ENCODE peak calls at places on chromosomes 4 and X, in seven cellular contexts. X is Calu3, B is OCI-M1, U is EL, Y is WTC11, O is NCI-H446 treated with DMSO at 0.1 percent for 48 hours, T is anterior cingulate cortex. A is an unnamed sample.

GRCh38 chr4:142383800-142384470 is 462.2 kb downstream of the INPP4B start:
- DNase-seq in U (no peak), T (no peak), O (no peak), Y (no peak), B (no peak), X (no peak), A (peak)

GRCh38 chrX:20515841-20516461 is 249.2 kb upstream of the RPS6KA3 start:
- DNase-seq in T (no peak), B (peak), Y (no peak), X (peak), U (peak), O (peak), A (peak)

GRCh38 chrX:29155286-29155685 is 568.0 kb downstream of the IL1RAPL1 start:
- DNase-seq in O (no peak), U (no peak), B (no peak), X (no peak), Y (no peak), T (no peak), A (no peak)

GRCh38 chr4:61517144-61517543 is 317.0 kb downstream of the ADGRL3 start:
- DNase-seq in U (no peak), O (no peak), X (no peak), B (no peak), T (no peak), Y (peak), A (no peak)

GRCh38 chr4:171676555-171677215 is 136.5 kb upstream of the GALNTL6 start:
- DNase-seq in Y (no peak), X (peak), T (no peak), B (peak), O (no peak), U (no peak), A (peak)

GRCh38 chr4:75593393-75593792 is 36.9 kb downstream of the CDKL2 start:
- DNase-seq in U (no peak), O (no peak), X (no peak), T (no peak), Y (no peak), B (no peak), A (no peak)

GRCh38 chrX:40154853-40155616 is 57.3 kb upstream of the BCOR start:
- DNase-seq in T (peak), U (peak), O (no peak), X (no peak), Y (peak), B (peak), A (no peak)

GRCh38 chr4:10299601-10300000 is 157.6 kb downstream of the ZNF518B start:
- DNase-seq in T (no peak), U (peak), X (no peak), B (no peak), Y (no peak), O (no peak), A (peak)

GRCh38 chr4:87046111-87046510 is 111.3 kb downstream of the AFF1 start:
- DNase-seq in T (no peak), Y (no peak), X (no peak), O (no peak), U (no peak), B (no peak), A (no peak)

GRCh38 chr4:78990938-78991810 is 51.9 kb upstream of the PAQR3 start:
- DNase-seq in T (no peak), O (no peak), Y (no peak), U (no peak), X (no peak), B (no peak), A (no peak)

GRCh38 chrX:97326456-97326855 is 442.7 kb downstream of the RPA4 start:
- DNase-seq in U (no peak), O (no peak), T (no peak), X (no peak), B (no peak), Y (no peak), A (no peak)

GRCh38 chr4:124936427-124936826 is 223.9 kb upstream of the ANKRD50 start:
- DNase-seq in O (peak), B (no peak), U (no peak), T (no peak), X (no peak), Y (no peak), A (no peak)

GRCh38 chrX:12021708-12022107 is 116.6 kb upstream of the FRMPD4 start:
- DNase-seq in X (no peak), B (no peak), O (no peak), T (no peak), Y (no peak), U (no peak), A (no peak)

GRCh38 chr4:148574066-148574465 is 131.9 kb upstream of the NR3C2 start:
- DNase-seq in U (no peak), O (no peak), Y (no peak), T (no peak), B (no peak), X (no peak), A (no peak)